ENCODE peak calls at places on chromosomes 4 and X, in six cellular contexts. One of them, this sample, is unnamed.

GRCh38 chrX:129842510-129843208 is 1.0 kb downstream of the ZDHHC9 start:
- DNase-seq in upper lobe of left lung: peak
- DNase-seq in NB4: no peak
- DNase-seq in adrenal gland: peak
- DNase-seq in spleen: peak
- DNase-seq in heart left ventricle: peak
- DNase-seq in this sample: peak

GRCh38 chr4:55733874-55734437 is 85.6 kb upstream of the EXOC1L start:
- DNase-seq in upper lobe of left lung: peak
- DNase-seq in NB4: peak
- DNase-seq in adrenal gland: peak
- DNase-seq in spleen: no peak
- DNase-seq in heart left ventricle: peak
- DNase-seq in this sample: no peak

GRCh38 chrX:130647468-130647867 is 245.7 kb downstream of the RBMX2 start:
- DNase-seq in upper lobe of left lung: no peak
- DNase-seq in NB4: no peak
- DNase-seq in adrenal gland: no peak
- DNase-seq in spleen: no peak
- DNase-seq in heart left ventricle: no peak
- DNase-seq in this sample: no peak

GRCh38 chr4:76943790-76944189 is 5.8 kb upstream of the SEPTIN11 start:
- DNase-seq in upper lobe of left lung: no peak
- DNase-seq in NB4: no peak
- DNase-seq in adrenal gland: peak
- DNase-seq in spleen: no peak
- DNase-seq in heart left ventricle: no peak
- DNase-seq in this sample: no peak

GRCh38 chr4:159563257-159563656 is 460.4 kb downstream of the RAPGEF2 start:
- DNase-seq in upper lobe of left lung: no peak
- DNase-seq in NB4: no peak
- DNase-seq in adrenal gland: no peak
- DNase-seq in spleen: no peak
- DNase-seq in heart left ventricle: no peak
- DNase-seq in this sample: no peak

GRCh38 chrX:107742754-107743191 is 32.8 kb downstream of the TSC22D3 start:
- DNase-seq in upper lobe of left lung: no peak
- DNase-seq in NB4: no peak
- DNase-seq in adrenal gland: no peak
- DNase-seq in spleen: peak
- DNase-seq in heart left ventricle: no peak
- DNase-seq in this sample: peak

GRCh38 chr4:90845777-90846176 is 718.6 kb downstream of the CCSER1 start:
- DNase-seq in upper lobe of left lung: no peak
- DNase-seq in NB4: no peak
- DNase-seq in adrenal gland: no peak
- DNase-seq in spleen: no peak
- DNase-seq in heart left ventricle: no peak
- DNase-seq in this sample: no peak

GRCh38 chr4:41410049-41410448 is 127.9 kb upstream of the LIMCH1 start:
- DNase-seq in upper lobe of left lung: no peak
- DNase-seq in NB4: no peak
- DNase-seq in adrenal gland: no peak
- DNase-seq in spleen: no peak
- DNase-seq in heart left ventricle: no peak
- DNase-seq in this sample: no peak

GRCh38 chr4:109745830-109746229 is 16.0 kb upstream of the PLA2G12A start:
- DNase-seq in upper lobe of left lung: no peak
- DNase-seq in NB4: no peak
- DNase-seq in adrenal gland: no peak
- DNase-seq in spleen: no peak
- DNase-seq in heart left ventricle: no peak
- DNase-seq in this sample: no peak

GRCh38 chrX:22686138-22686541 is 313.6 kb upstream of the DDX53 start:
- DNase-seq in upper lobe of left lung: no peak
- DNase-seq in NB4: peak
- DNase-seq in adrenal gland: no peak
- DNase-seq in spleen: peak
- DNase-seq in heart left ventricle: peak
- DNase-seq in this sample: peak

GRCh38 chr4:149031399-149031798 is 589.2 kb upstream of the NR3C2 start:
- DNase-seq in upper lobe of left lung: no peak
- DNase-seq in NB4: peak
- DNase-seq in adrenal gland: no peak
- DNase-seq in spleen: no peak
- DNase-seq in heart left ventricle: no peak
- DNase-seq in this sample: no peak

GRCh38 chr4:150582101-150582565 is at the start of gene MAB21L2:
- DNase-seq in upper lobe of left lung: no peak
- DNase-seq in NB4: no peak
- DNase-seq in adrenal gland: no peak
- DNase-seq in spleen: no peak
- DNase-seq in heart left ventricle: no peak
- DNase-seq in this sample: no peak

GRCh38 chr4:7132730-7133582 is 59.4 kb upstream of the SORCS2 start:
- DNase-seq in upper lobe of left lung: no peak
- DNase-seq in NB4: no peak
- DNase-seq in adrenal gland: no peak
- DNase-seq in spleen: no peak
- DNase-seq in heart left ventricle: no peak
- DNase-seq in this sample: no peak

GRCh38 chr4:94653984-94654609 is 103.7 kb upstream of the BMPR1B start:
- DNase-seq in upper lobe of left lung: no peak
- DNase-seq in NB4: no peak
- DNase-seq in adrenal gland: no peak
- DNase-seq in spleen: no peak
- DNase-seq in heart left ventricle: no peak
- DNase-seq in this sample: no peak

GRCh38 chr4:188437535-188437934 is 298.3 kb downstream of the TRIML1 start:
- DNase-seq in upper lobe of left lung: no peak
- DNase-seq in NB4: no peak
- DNase-seq in adrenal gland: no peak
- DNase-seq in spleen: no peak
- DNase-seq in heart left ventricle: no peak
- DNase-seq in this sample: no peak

GRCh38 chrX:12080265-12080664 is 58.0 kb upstream of the FRMPD4 start:
- DNase-seq in upper lobe of left lung: no peak
- DNase-seq in NB4: peak
- DNase-seq in adrenal gland: no peak
- DNase-seq in spleen: no peak
- DNase-seq in heart left ventricle: no peak
- DNase-seq in this sample: no peak

GRCh38 chr4:61831987-61832386 is 631.9 kb downstream of the ADGRL3 start:
- DNase-seq in upper lobe of left lung: no peak
- DNase-seq in NB4: no peak
- DNase-seq in adrenal gland: no peak
- DNase-seq in spleen: no peak
- DNase-seq in heart left ventricle: no peak
- DNase-seq in this sample: no peak

GRCh38 chrX:17081535-17081934 is 135.1 kb downstream of the REPS2 start:
- DNase-seq in upper lobe of left lung: no peak
- DNase-seq in NB4: no peak
- DNase-seq in adrenal gland: peak
- DNase-seq in spleen: no peak
- DNase-seq in heart left ventricle: no peak
- DNase-seq in this sample: no peak

GRCh38 chr4:76457885-76458284 is 22.9 kb downstream of the SHROOM3 start:
- DNase-seq in upper lobe of left lung: no peak
- DNase-seq in NB4: no peak
- DNase-seq in adrenal gland: no peak
- DNase-seq in spleen: no peak
- DNase-seq in heart left ventricle: no peak
- DNase-seq in this sample: no peak

GRCh38 chr4:121053601-121054143 is 18.7 kb downstream of the NDNF start:
- DNase-seq in upper lobe of left lung: no peak
- DNase-seq in NB4: no peak
- DNase-seq in adrenal gland: no peak
- DNase-seq in spleen: no peak
- DNase-seq in heart left ventricle: peak
- DNase-seq in this sample: no peak

GRCh38 chr4:154560824-154561231 is 2.0 kb upstream of the FGB start:
- DNase-seq in upper lobe of left lung: no peak
- DNase-seq in NB4: no peak
- DNase-seq in adrenal gland: no peak
- DNase-seq in spleen: no peak
- DNase-seq in heart left ventricle: no peak
- DNase-seq in this sample: no peak

GRCh38 chr4:178174756-178175155 is 732.5 kb upstream of the AGA start:
- DNase-seq in upper lobe of left lung: no peak
- DNase-seq in NB4: no peak
- DNase-seq in adrenal gland: no peak
- DNase-seq in spleen: no peak
- DNase-seq in heart left ventricle: no peak
- DNase-seq in this sample: no peak

DNA sequence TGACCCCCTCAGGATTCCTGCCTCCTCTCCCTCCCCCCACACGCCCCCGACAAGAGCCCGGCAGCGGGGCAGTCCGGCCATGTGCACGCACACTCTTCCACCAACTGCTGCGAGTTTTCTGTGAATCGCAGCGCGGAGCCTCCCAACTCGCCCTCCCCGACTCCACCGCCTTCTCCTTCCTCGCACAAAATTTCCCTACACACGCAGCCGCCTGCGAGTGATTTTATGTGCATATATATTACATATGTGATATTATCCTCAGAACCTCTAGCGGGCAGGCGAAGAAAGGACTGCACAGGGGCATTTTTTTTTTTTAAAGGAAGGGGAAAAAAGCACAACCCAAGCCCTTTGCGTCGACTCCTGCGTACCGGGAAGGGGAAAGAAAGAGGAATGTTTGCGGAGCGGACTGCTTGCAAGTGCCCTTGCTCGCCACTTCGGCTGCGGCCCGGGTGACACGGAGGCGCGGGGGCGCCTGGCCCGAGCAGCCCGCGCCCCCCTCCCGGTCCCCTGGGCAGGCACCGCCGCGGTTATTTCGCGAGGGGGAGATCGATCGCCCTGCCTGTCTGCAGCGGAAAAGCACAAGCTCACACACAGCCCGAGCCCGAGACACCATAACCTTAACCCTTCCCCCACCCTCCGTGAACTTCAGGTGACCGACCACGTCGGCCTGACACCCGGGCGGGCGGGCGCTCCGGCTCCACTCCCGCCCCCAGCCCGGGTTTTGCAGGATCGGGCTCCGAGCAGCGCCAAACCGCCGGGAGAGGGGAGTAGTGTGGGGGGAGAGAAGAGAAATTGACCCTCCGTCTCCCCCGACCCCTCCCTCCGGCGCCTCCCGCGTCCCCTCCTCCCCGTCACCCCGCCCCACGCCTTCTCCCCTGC is 2.2 kb downstream of the ZNF827 start:
- DNase-seq in upper lobe of left lung: peak
- DNase-seq in NB4: peak
- DNase-seq in adrenal gland: peak
- DNase-seq in spleen: peak
- DNase-seq in heart left ventricle: peak
- DNase-seq in this sample: peak
- TF ChIP-seq POLR2A in upper lobe of left lung: no peak
- TF ChIP-seq POLR2A in NB4: no peak
- TF ChIP-seq POLR2A in adrenal gland: no peak
- TF ChIP-seq POLR2A in spleen: no peak
- TF ChIP-seq POLR2A in heart left ventricle: no peak
- TF ChIP-seq POLR2A in this sample: no peak

DNA sequence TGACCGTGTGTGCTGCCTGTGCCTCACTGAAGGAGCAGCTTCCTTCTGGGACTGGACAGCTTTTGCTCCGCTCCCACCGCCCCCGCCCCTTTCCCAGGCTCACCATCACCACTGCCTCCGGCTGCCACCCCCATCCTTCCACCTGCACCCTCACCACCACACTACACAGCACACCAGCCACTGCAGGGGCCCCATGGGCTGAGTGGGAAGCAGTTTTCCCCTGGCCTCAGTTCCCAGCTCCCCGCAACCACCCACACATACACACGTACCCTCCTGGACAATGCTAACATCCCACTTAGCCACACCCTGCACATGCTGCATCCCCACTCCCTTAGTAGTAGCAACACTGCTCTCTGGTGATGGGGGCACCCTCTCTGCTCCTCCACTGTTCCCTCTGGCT is 29.6 kb upstream of the COX18 start:
- DNase-seq in upper lobe of left lung: no peak
- DNase-seq in NB4: no peak
- DNase-seq in adrenal gland: no peak
- DNase-seq in spleen: no peak
- DNase-seq in heart left ventricle: no peak
- DNase-seq in this sample: no peak
- TF ChIP-seq POLR2A in upper lobe of left lung: no peak
- TF ChIP-seq POLR2A in NB4: no peak
- TF ChIP-seq POLR2A in adrenal gland: no peak
- TF ChIP-seq POLR2A in spleen: no peak
- TF ChIP-seq POLR2A in heart left ventricle: no peak
- TF ChIP-seq POLR2A in this sample: no peak

GRCh38 chr4:3073158-3074077 is 920 bp downstream of the HTT-AS start:
- DNase-seq in upper lobe of left lung: no peak
- DNase-seq in NB4: peak
- DNase-seq in adrenal gland: no peak
- DNase-seq in spleen: no peak
- DNase-seq in heart left ventricle: peak
- DNase-seq in this sample: peak

GRCh38 chr4:3075652-3075981 is 1.1 kb downstream of the HTT start:
- DNase-seq in upper lobe of left lung: no peak
- DNase-seq in NB4: no peak
- DNase-seq in adrenal gland: no peak
- DNase-seq in spleen: no peak
- DNase-seq in heart left ventricle: no peak
- DNase-seq in this sample: no peak

GRCh38 chr4:3074846-3075651 is 568 bp downstream of the HTT start:
- DNase-seq in upper lobe of left lung: peak
- DNase-seq in NB4: peak
- DNase-seq in adrenal gland: peak
- DNase-seq in spleen: no peak
- DNase-seq in heart left ventricle: peak
- DNase-seq in this sample: peak

GRCh38 chr4:3071811-3072210 is 2.5 kb downstream of the HTT-AS start:
- DNase-seq in upper lobe of left lung: no peak
- DNase-seq in NB4: no peak
- DNase-seq in adrenal gland: no peak
- DNase-seq in spleen: peak
- DNase-seq in heart left ventricle: no peak
- DNase-seq in this sample: no peak

GRCh38 chr4:3074078-3074845 is at the start of the genes HTT and HTT-AS:
- DNase-seq in upper lobe of left lung: peak
- DNase-seq in NB4: peak
- DNase-seq in adrenal gland: peak
- DNase-seq in spleen: peak
- DNase-seq in heart left ventricle: peak
- DNase-seq in this sample: peak
- TF ChIP-seq POLR2A in upper lobe of left lung: no peak
- TF ChIP-seq POLR2A in NB4: peak
- TF ChIP-seq POLR2A in adrenal gland: peak
- TF ChIP-seq POLR2A in spleen: no peak
- TF ChIP-seq POLR2A in heart left ventricle: no peak
- TF ChIP-seq POLR2A in this sample: peak

DNA sequence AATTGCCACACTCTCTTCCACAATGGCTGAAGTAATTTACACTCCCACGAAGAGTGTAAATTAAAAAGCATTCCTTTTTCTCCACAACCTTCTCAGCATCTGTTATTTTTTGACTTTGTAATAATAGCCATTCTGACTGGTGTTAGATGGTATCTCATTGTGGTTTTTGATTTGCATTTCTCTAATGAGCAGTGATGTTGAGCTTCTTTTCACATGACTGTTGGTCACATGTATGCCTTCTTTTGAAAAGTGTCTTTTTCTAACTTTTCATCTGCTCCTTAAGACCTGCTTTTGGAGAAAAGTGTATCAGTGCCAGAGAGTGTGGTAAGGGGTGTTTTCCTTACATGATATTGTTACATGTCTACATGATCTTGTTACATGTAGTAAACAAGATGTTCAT is 25.7 kb downstream of the GUCY1A1 start:
- DNase-seq in upper lobe of left lung: no peak
- DNase-seq in NB4: no peak
- DNase-seq in adrenal gland: no peak
- DNase-seq in spleen: no peak
- DNase-seq in heart left ventricle: no peak
- DNase-seq in this sample: no peak
- TF ChIP-seq POLR2A in upper lobe of left lung: no peak
- TF ChIP-seq POLR2A in NB4: no peak
- TF ChIP-seq POLR2A in adrenal gland: no peak
- TF ChIP-seq POLR2A in spleen: no peak
- TF ChIP-seq POLR2A in heart left ventricle: no peak
- TF ChIP-seq POLR2A in this sample: no peak